ENCODE peak calls at places on chromosomes 12 and 14, in six cellular contexts. One of them, this sample, is unnamed.
A peak's percentile ranks its signal among the peaks of the same experiment; 100 is the strongest.

GRCh38 chr12:120230326-120230973 is 29.5 kb upstream of the RPLP0 start:
- DNase-seq in T-helper 9 cell: no peak
- DNase-seq in NCI-H1417: peak; percentile 82
- DNase-seq in NCI-H2081: no peak
- DNase-seq in hypothalamus: peak; percentile 27
- DNase-seq in germinal center: no peak
- DNase-seq in this sample: no peak

GRCh38 chr12:104134882-104135281 is 3.1 kb downstream of the NFYB start:
- DNase-seq in NCI-H2081: no peak
- DNase-seq in NCI-H1417: no peak
- DNase-seq in T-helper 9 cell: no peak
- DNase-seq in hypothalamus: no peak
- DNase-seq in germinal center: no peak
- DNase-seq in this sample: no peak

GRCh38 chr12:59494617-59495016 is 101.2 kb upstream of the SLC16A7 start:
- DNase-seq in germinal center: no peak
- DNase-seq in hypothalamus: no peak
- DNase-seq in T-helper 9 cell: no peak
- DNase-seq in NCI-H1417: no peak
- DNase-seq in NCI-H2081: no peak
- DNase-seq in this sample: no peak

GRCh38 chr14:53461823-53462222 is 308.7 kb upstream of the DDHD1 start:
- DNase-seq in hypothalamus: no peak
- DNase-seq in germinal center: no peak
- DNase-seq in T-helper 9 cell: no peak
- DNase-seq in NCI-H2081: no peak
- DNase-seq in NCI-H1417: no peak
- DNase-seq in this sample: no peak

GRCh38 chr14:56172571-56172971 is 54.4 kb downstream of the PELI2 start:
- DNase-seq in T-helper 9 cell: no peak
- DNase-seq in hypothalamus: no peak
- DNase-seq in germinal center: no peak
- DNase-seq in NCI-H1417: no peak
- DNase-seq in NCI-H2081: no peak
- DNase-seq in this sample: no peak

GRCh38 chr14:30064454-30064853 is 136.8 kb upstream of the PRKD1 start:
- DNase-seq in hypothalamus: no peak
- DNase-seq in germinal center: no peak
- DNase-seq in T-helper 9 cell: no peak
- DNase-seq in NCI-H2081: no peak
- DNase-seq in NCI-H1417: no peak
- DNase-seq in this sample: no peak

GRCh38 chr12:126156806-126157574 is 1091.8 kb downstream of the AACS start:
- DNase-seq in NCI-H2081: no peak
- DNase-seq in T-helper 9 cell: no peak
- DNase-seq in hypothalamus: no peak
- DNase-seq in germinal center: no peak
- DNase-seq in NCI-H1417: peak; percentile 8
- DNase-seq in this sample: no peak

GRCh38 chr12:68932123-68932700 is 759 bp downstream of the CPM start:
- DNase-seq in T-helper 9 cell: no peak
- DNase-seq in germinal center: peak; percentile 46
- DNase-seq in NCI-H1417: peak; percentile 81
- DNase-seq in NCI-H2081: peak; percentile 5
- DNase-seq in hypothalamus: peak; percentile 5
- DNase-seq in this sample: no peak

GRCh38 chr12:28021704-28022103 is 49.2 kb upstream of the PTHLH start:
- DNase-seq in NCI-H1417: no peak
- DNase-seq in hypothalamus: no peak
- DNase-seq in T-helper 9 cell: no peak
- DNase-seq in NCI-H2081: no peak
- DNase-seq in germinal center: no peak
- DNase-seq in this sample: no peak

GRCh38 chr12:121079736-121080272 is 40.8 kb upstream of the OASL start:
- DNase-seq in T-helper 9 cell: no peak
- DNase-seq in hypothalamus: no peak
- DNase-seq in germinal center: no peak
- DNase-seq in NCI-H1417: no peak
- DNase-seq in NCI-H2081: no peak
- DNase-seq in this sample: no peak

GRCh38 chr12:62438098-62438692 is 28.4 kb upstream of the MON2 start:
- DNase-seq in hypothalamus: peak; percentile 43
- DNase-seq in NCI-H2081: peak; percentile 38
- DNase-seq in germinal center: peak; percentile 39
- DNase-seq in T-helper 9 cell: peak; percentile 34
- DNase-seq in NCI-H1417: peak; percentile 70
- DNase-seq in this sample: peak; percentile 56

GRCh38 chr12:126262829-126263228 is 1197.6 kb downstream of the AACS start:
- DNase-seq in germinal center: no peak
- DNase-seq in NCI-H1417: no peak
- DNase-seq in NCI-H2081: no peak
- DNase-seq in hypothalamus: no peak
- DNase-seq in T-helper 9 cell: no peak
- DNase-seq in this sample: no peak

GRCh38 chr14:105501504-105502291 is 10.7 kb downstream of the TEDC1 start:
- DNase-seq in T-helper 9 cell: no peak
- DNase-seq in NCI-H1417: no peak
- DNase-seq in germinal center: no peak
- DNase-seq in NCI-H2081: no peak
- DNase-seq in hypothalamus: no peak
- DNase-seq in this sample: no peak

GRCh38 chr12:116317986-116318737 is 40.7 kb upstream of the MED13L start:
- DNase-seq in germinal center: no peak
- DNase-seq in NCI-H2081: no peak
- DNase-seq in NCI-H1417: no peak
- DNase-seq in hypothalamus: no peak
- DNase-seq in T-helper 9 cell: no peak
- DNase-seq in this sample: no peak

GRCh38 chr12:6273931-6274687 is 36.4 kb upstream of the PLEKHG6 start:
- DNase-seq in hypothalamus: no peak
- DNase-seq in germinal center: no peak
- DNase-seq in T-helper 9 cell: no peak
- DNase-seq in NCI-H2081: no peak
- DNase-seq in NCI-H1417: peak; percentile 36
- DNase-seq in this sample: no peak

GRCh38 chr14:104746951-104747481 is 5.9 kb upstream of the SIVA1 start:
- DNase-seq in germinal center: no peak
- DNase-seq in hypothalamus: no peak
- DNase-seq in T-helper 9 cell: no peak
- DNase-seq in NCI-H2081: peak; percentile 64
- DNase-seq in NCI-H1417: peak; percentile 77
- DNase-seq in this sample: no peak

GRCh38 chr14:29227631-29228030 is 461.0 kb downstream of the FOXG1 start:
- DNase-seq in NCI-H2081: no peak
- DNase-seq in germinal center: no peak
- DNase-seq in T-helper 9 cell: no peak
- DNase-seq in hypothalamus: no peak
- DNase-seq in NCI-H1417: no peak
- DNase-seq in this sample: no peak

GRCh38 chr14:24092960-24093900 is 881 bp upstream of the PCK2 start:
- DNase-seq in germinal center: no peak
- DNase-seq in T-helper 9 cell: no peak
- DNase-seq in NCI-H2081: no peak
- DNase-seq in NCI-H1417: no peak
- DNase-seq in hypothalamus: no peak
- DNase-seq in this sample: no peak